ENCODE peak calls at places on chromosomes 13 and 19, in four cellular contexts. Z, P, C and F are unnamed samples.
A peak's percentile ranks its signal among the peaks of the same experiment; 100 is the strongest.

GRCh38 chr19:11397089-11397610 is 13.0 kb upstream of the EPOR start:
- DNase-seq in Z (no peak), P (no peak), C (no peak), F (no peak)

GRCh38 chr13:50589139-50589538 is 254.4 kb downstream of the DLEU7 start:
- DNase-seq in Z (peak; percentile 91), P (no peak), C (no peak), F (no peak)

GRCh38 chr19:15378529-15379082 is 981 bp downstream of the AKAP8 start:
- DNase-seq in Z (peak; percentile 41), P (no peak), C (no peak), F (peak; percentile 69)

GRCh38 chr13:102830646-102831045 is 15.2 kb upstream of the ERCC5 start:
- DNase-seq in Z (no peak), P (no peak), C (peak; percentile 35), F (no peak)

GRCh38 chr13:23960566-23961156 is 63.4 kb upstream of the C1QTNF9B start:
- DNase-seq in Z (peak; percentile 60), P (no peak), C (no peak), F (peak; percentile 67)

GRCh38 chr13:43698743-43699142 is 88.0 kb downstream of the ENOX1 start:
- DNase-seq in Z (peak; percentile 73), P (no peak), C (no peak), F (no peak)

GRCh38 chr19:10612515-10613119 is 12.7 kb upstream of the SLC44A2 start:
- DNase-seq in Z (no peak), P (no peak), C (no peak), F (no peak)

GRCh38 chr13:40317980-40318327 is 348.5 kb downstream of the FOXO1 start:
- DNase-seq in Z (no peak), P (no peak), C (no peak), F (no peak)

GRCh38 chr19:2047449-2048103 is 3.5 kb downstream of the MKNK2 start:
- DNase-seq in Z (no peak), P (no peak), C (peak; percentile 28), F (no peak)

GRCh38 chr13:103272770-103273169 is 206.6 kb upstream of the SLC10A2 start:
- DNase-seq in Z (peak; percentile 4), P (no peak), C (no peak), F (no peak)

GRCh38 chr13:40445557-40445990 is 220.9 kb downstream of the FOXO1 start:
- DNase-seq in Z (no peak), P (no peak), C (peak; percentile 36), F (peak; percentile 42)

GRCh38 chr19:3135961-3136683 is at the start of gene GNA15:
- DNase-seq in Z (no peak), P (no peak), C (no peak), F (no peak)

GRCh38 chr19:6752257-6753177 is 13.0 kb downstream of the TRIP10 start:
- DNase-seq in Z (no peak), P (peak; percentile 88), C (peak; percentile 95), F (peak; percentile 86)

GRCh38 chr13:113632706-113633484 is 25.1 kb downstream of the ATP4B start:
- DNase-seq in Z (no peak), P (no peak), C (no peak), F (no peak)

DNA sequence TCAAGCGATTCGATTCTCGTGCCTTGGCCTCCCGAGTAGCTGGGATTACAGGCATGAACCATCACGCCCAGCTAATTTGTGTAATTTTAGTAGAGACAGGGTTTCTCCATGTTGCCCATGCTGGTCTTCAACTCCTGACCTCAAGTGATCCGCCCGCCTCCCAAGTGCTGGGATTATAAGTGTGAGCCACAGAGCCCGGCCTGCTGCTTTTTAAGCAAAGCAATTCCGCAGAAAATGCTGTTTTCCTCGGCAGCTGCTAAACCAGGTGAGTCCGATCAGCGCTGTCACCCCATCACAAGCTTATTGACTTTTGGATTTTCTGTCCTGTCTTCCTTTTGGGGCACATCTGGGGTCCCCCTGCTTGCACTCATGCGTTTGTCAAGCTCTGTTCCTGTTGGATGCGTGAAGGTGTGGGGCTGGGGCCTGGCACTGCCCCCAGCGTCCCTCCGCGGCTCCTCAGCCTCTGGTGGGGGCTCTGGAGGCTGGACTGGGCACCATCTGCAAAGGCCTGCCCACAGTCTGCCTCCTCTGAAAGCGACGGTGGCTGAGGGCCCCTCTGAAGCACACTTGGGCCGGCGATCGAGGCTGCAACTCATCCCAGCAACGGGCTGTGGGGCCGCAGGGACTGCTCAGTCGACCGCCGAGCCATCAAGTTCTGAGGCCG is 25.7 kb downstream of the CEBPG start:
- DNase-seq in Z (no peak), P (no peak), C (no peak), F (no peak)
- H3K56ac ChIP-seq in Z (no peak overlapping the region), P (no peak overlapping the region), C (no peak overlapping the region), F (no peak overlapping the region)

GRCh38 chr19:5356918-5357317 is 16.3 kb upstream of the PTPRS start:
- DNase-seq in Z (no peak), P (no peak), C (no peak), F (no peak)

GRCh38 chr19:5357584-5357983 is 17.0 kb upstream of the PTPRS start:
- DNase-seq in Z (no peak), P (no peak), C (no peak), F (no peak)

GRCh38 chr19:5360003-5360820 is 19.6 kb upstream of the PTPRS start:
- DNase-seq in Z (peak; percentile 29), P (no peak), C (no peak), F (no peak)

GRCh38 chr19:5356428-5356827 is 15.8 kb upstream of the PTPRS start:
- DNase-seq in Z (no peak), P (no peak), C (no peak), F (no peak)

DNA sequence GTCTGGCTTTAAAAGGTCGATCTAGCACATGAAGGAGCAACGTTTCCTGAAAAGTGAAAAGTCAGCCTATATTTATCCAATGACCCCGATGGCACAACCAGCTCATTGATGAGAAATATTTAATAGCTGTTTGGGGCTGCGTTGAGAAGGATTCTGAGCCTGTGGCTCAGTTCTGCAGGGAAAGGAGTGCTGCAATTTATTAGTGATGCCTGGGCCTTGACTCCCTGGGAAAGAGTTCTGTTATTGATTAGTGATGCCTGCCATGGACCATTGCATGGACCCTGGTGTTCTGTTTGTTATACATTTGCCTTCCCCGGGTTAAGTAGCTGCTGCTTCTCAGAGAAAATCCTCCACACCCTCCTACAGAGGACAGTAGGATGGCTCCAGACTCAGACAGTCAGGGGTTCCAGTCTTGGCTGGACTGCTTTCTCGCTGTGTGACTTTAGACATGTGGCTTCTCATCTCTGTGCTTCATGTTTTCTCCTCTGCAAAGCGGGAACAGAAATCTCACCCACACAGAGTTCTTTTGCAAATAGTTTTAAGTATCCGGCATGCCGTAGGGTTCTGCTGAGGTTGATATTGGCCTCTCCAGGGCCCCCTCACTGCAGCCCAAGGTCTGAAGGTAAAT is 17.7 kb upstream of the PTPRS start:
- DNase-seq in Z (peak; percentile 17), P (no peak), C (no peak), F (no peak)
- H3K27ac ChIP-seq in Z (no peak overlapping the region), P (no peak overlapping the region), C (no peak overlapping the region), F (no peak overlapping the region)

GRCh38 chr13:90869580-90869979 is 477.9 kb upstream of the MIR17HG start:
- DNase-seq in Z (no peak), P (no peak), C (no peak), F (no peak)
- H3K56ac ChIP-seq in Z (no peak overlapping the region), P (no peak overlapping the region), C (no peak overlapping the region), F (no peak overlapping the region)

DNA sequence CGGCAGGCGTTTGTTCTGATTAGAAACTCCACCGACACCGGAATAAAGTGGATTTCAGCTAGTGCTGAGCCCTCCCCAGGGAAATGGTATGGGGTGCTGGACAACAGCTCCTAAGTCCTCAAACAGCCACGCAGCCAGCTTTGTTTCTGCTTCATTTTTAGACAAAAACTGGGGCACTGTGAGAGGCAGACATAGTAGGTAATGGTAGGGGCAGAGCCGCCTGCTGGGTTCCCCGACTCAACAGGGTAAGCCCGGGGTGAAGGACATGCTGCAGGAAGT is 39.7 kb downstream of the CARS2 start:
- DNase-seq in Z (no peak), P (no peak), C (no peak), F (no peak)
- H3K27ac ChIP-seq in Z (no peak overlapping the region), P (no peak overlapping the region), C (no peak overlapping the region), F (no peak overlapping the region)

DNA sequence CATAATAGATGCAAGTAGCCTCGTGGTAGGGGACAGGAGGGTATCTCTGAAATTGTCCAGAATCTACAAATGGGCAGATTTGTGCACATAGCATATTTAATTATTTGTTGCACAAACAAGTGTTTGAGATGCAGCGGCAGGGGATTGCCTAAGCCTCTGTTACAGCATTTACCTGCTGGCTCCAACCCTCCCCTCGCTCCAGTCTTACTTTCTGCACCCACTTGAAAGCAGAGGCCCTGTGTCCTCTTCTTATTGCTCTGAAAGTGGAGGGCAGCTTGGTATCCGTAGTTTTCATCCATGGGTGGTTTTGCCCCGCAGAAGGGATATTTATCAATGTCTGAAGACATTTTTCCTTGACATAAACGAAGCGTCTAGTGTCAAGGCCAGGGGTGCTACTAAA is 73.0 kb upstream of the STK24 start:
- DNase-seq in Z (no peak), P (no peak), C (no peak), F (no peak)
- H3K56ac ChIP-seq in Z (no peak overlapping the region), P (no peak overlapping the region), C (no peak overlapping the region), F (no peak overlapping the region)